ENCODE peak calls at places on chromosomes 2 and 18, in eight cellular contexts. N is stimulated activated CD4-positive, alpha-beta T cell treated with anti-CD3 and anti-CD28 coated beads, Interleukin-4, amount 100 ng/mL, for 24 hours; O is hippocampal formation; Z is activated T-cell treated with anti-CD3 and anti-CD28 coated beads for 1 hour; F is HuH-7; A is activated effector memory CD4-positive, alpha-beta T cell treated with Interleukin-2 at 50 U/mL for 16 hours; R is stimulated activated CD8-positive, alpha-beta memory T cell treated with anti-CD3 and anti-CD28 coated beads, Interleukin-4, amount 100 ng/mL, for 48 hours; B is effector memory CD4-positive, alpha-beta T cell. D is an unnamed sample.

GRCh38 chr18:55343396-55344073 is 244.5 kb downstream of the TCF4 start:
- DNase-seq in N (no peak), O (no peak), Z (no peak), F (no peak), A (no peak), R (no peak), B (no peak), D (no peak)

GRCh38 chr2:37322368-37322767 is 2.3 kb downstream of the PRKD3 start:
- DNase-seq in N (no peak), O (no peak), Z (no peak), F (no peak), A (no peak), R (no peak), B (no peak), D (no peak)

GRCh38 chr2:235005603-235006259 is 53.9 kb downstream of the SH3BP4 start:
- DNase-seq in N (no peak), O (peak; percentile 67), Z (no peak), F (peak; percentile 61), A (no peak), R (no peak), B (no peak), D (no peak)

GRCh38 chr2:149399934-149400615 is 69.7 kb downstream of the LYPD6 start:
- DNase-seq in N (no peak), O (no peak), Z (no peak), F (peak; percentile 18), A (no peak), R (no peak), B (no peak), D (no peak)

GRCh38 chr2:129758461-129759185 is 220.8 kb upstream of the RAB6C start:
- DNase-seq in N (no peak), O (peak; percentile 42), Z (no peak), F (peak; percentile 23), A (no peak), R (peak; percentile 10), B (no peak), D (no peak)

GRCh38 chr18:58776084-58776483 is 88.6 kb upstream of the ZNF532 start:
- DNase-seq in N (no peak), O (no peak), Z (no peak), F (no peak), A (no peak), R (no peak), B (no peak), D (no peak)

GRCh38 chr2:202114798-202115197 is 41.7 kb downstream of the KIAA2012 start:
- DNase-seq in N (no peak), O (no peak), Z (no peak), F (no peak), A (no peak), R (no peak), B (no peak), D (no peak)

GRCh38 chr2:20213651-20214565 is 11.0 kb downstream of the SDC1 start:
- DNase-seq in N (no peak), O (no peak), Z (no peak), F (peak; percentile 91), A (no peak), R (no peak), B (no peak), D (no peak)

GRCh38 chr2:132651115-132652099 is 18.6 kb downstream of the LYPD1 start:
- DNase-seq in N (no peak), O (no peak), Z (no peak), F (peak; percentile 81), A (no peak), R (no peak), B (no peak), D (no peak)

D was measured in activated T-helper 9 cell treated with anti-CD3 and anti-CD28 coated beads, Interleukin-2, amount 50 U/mL, for 16 hours.